ENCODE peak calls at places on chromosomes 6 and 20, in six cellular contexts. I, K, N, S, F and H are unnamed samples.

GRCh38 chr6:170487707-170488329 is 65.3 kb downstream of the PSMB1 start:
- DNase-seq in I (no peak), K (no peak), N (no peak), S (no peak), F (no peak), H (no peak)

GRCh38 chr20:21862958-21863357 is 157.5 kb downstream of the PAX1 start:
- DNase-seq in I (no peak), K (no peak), N (no peak), S (no peak), F (no peak), H (no peak)

GRCh38 chr6:44452725-44453124 is 65.2 kb downstream of the CDC5L start:
- DNase-seq in I (no peak), K (no peak), N (no peak), S (no peak), F (peak), H (no peak)

GRCh38 chr6:96522469-96523009 is 933 bp downstream of the UFL1 start:
- DNase-seq in I (no peak), K (no peak), N (no peak), S (no peak), F (peak), H (no peak)

GRCh38 chr20:32737371-32738223 is 5.7 kb downstream of the COMMD7 start:
- DNase-seq in I (no peak), K (no peak), N (no peak), S (no peak), F (no peak), H (no peak)

GRCh38 chr20:63920226-63920625 is 25.3 kb downstream of the DNAJC5 start:
- DNase-seq in I (no peak), K (no peak), N (no peak), S (no peak), F (no peak), H (no peak)

GRCh38 chr6:41648070-41648585 is 9.9 kb downstream of the MDFI start:
- DNase-seq in I (no peak), K (no peak), N (no peak), S (no peak), F (no peak), H (no peak)

GRCh38 chr6:158672726-158673125 is 22.9 kb downstream of the SYTL3 start:
- DNase-seq in I (no peak), K (no peak), N (no peak), S (no peak), F (no peak), H (no peak)

GRCh38 chr6:37688088-37688850 is 9.4 kb downstream of the MDGA1 start:
- DNase-seq in I (no peak), K (no peak), N (no peak), S (no peak), F (no peak), H (no peak)

GRCh38 chr6:135251964-135252429 is 70.9 kb downstream of the MYB start:
- DNase-seq in I (peak), K (no peak), N (no peak), S (no peak), F (peak), H (no peak)

GRCh38 chr6:16524380-16524707 is 236.9 kb downstream of the ATXN1 start:
- DNase-seq in I (no peak), K (no peak), N (no peak), S (no peak), F (no peak), H (no peak)

GRCh38 chr6:100809346-100809745 is 71.8 kb downstream of the ASCC3 start:
- DNase-seq in I (no peak), K (no peak), N (no peak), S (no peak), F (no peak), H (no peak)

GRCh38 chr6:15515226-15515625 is 147.6 kb downstream of the DTNBP1 start:
- DNase-seq in I (no peak), K (peak), N (no peak), S (no peak), F (no peak), H (no peak)

GRCh38 chr6:150008588-150008987 is 16.7 kb downstream of the RAET1L start:
- DNase-seq in I (no peak), K (peak), N (no peak), S (no peak), F (no peak), H (peak)

GRCh38 chr6:23180504-23181293 is 611.3 kb downstream of the HDGFL1 start:
- DNase-seq in I (peak), K (peak), N (peak), S (no peak), F (no peak), H (peak)

GRCh38 chr6:5123296-5124135 is 38.4 kb downstream of the PPP1R3G start:
- DNase-seq in I (no peak), K (no peak), N (no peak), S (no peak), F (no peak), H (no peak)

GRCh38 chr6:13457577-13457976 is 29.8 kb downstream of the GFOD1 start:
- DNase-seq in I (no peak), K (no peak), N (peak), S (no peak), F (no peak), H (no peak)

GRCh38 chr20:6866741-6867140 is 99.3 kb downstream of the BMP2 start:
- DNase-seq in I (no peak), K (no peak), N (no peak), S (no peak), F (no peak), H (no peak)

GRCh38 chr20:41425180-41425884 is 58.7 kb upstream of the EMILIN3 start:
- DNase-seq in I (no peak), K (no peak), N (no peak), S (peak), F (peak), H (no peak)

GRCh38 chr6:157867981-157868380 is 44.9 kb downstream of the SNX9 start:
- DNase-seq in I (no peak), K (no peak), N (no peak), S (no peak), F (no peak), H (no peak)

GRCh38 chr6:146913842-146914562 is 290.2 kb upstream of the STXBP5 start:
- DNase-seq in I (peak), K (peak), N (peak), S (peak), F (peak), H (peak)

GRCh38 chr20:40522405-40522804 is 166.6 kb downstream of the MAFB start:
- DNase-seq in I (no peak), K (no peak), N (no peak), S (no peak), F (no peak), H (no peak)

GRCh38 chr20:24164360-24164759 is 175.8 kb upstream of the GGTLC1 start:
- DNase-seq in I (no peak), K (no peak), N (no peak), S (no peak), F (peak), H (no peak)

GRCh38 chr20:18683839-18684238 is 96.0 kb downstream of the DTD1 start:
- DNase-seq in I (no peak), K (no peak), N (no peak), S (no peak), F (no peak), H (no peak)
- H3K4me3 ChIP-seq in I (no peak), K (no peak), N (no peak), S (no peak), F (no peak), H (no peak)

GRCh38 chr20:60117040-60117439 is 158.8 kb downstream of the CDH26 start:
- DNase-seq in I (no peak), K (no peak), N (no peak), S (no peak), F (no peak), H (peak)

GRCh38 chr20:60116128-60116909 is 158.1 kb downstream of the CDH26 start:
- DNase-seq in I (no peak), K (no peak), N (no peak), S (no peak), F (no peak), H (peak)

GRCh38 chr20:60113771-60114170 is 155.5 kb downstream of the CDH26 start:
- DNase-seq in I (no peak), K (no peak), N (no peak), S (no peak), F (no peak), H (peak)

GRCh38 chr20:60115452-60115851 is 157.2 kb downstream of the CDH26 start:
- DNase-seq in I (no peak), K (no peak), N (no peak), S (no peak), F (no peak), H (peak)

DNA sequence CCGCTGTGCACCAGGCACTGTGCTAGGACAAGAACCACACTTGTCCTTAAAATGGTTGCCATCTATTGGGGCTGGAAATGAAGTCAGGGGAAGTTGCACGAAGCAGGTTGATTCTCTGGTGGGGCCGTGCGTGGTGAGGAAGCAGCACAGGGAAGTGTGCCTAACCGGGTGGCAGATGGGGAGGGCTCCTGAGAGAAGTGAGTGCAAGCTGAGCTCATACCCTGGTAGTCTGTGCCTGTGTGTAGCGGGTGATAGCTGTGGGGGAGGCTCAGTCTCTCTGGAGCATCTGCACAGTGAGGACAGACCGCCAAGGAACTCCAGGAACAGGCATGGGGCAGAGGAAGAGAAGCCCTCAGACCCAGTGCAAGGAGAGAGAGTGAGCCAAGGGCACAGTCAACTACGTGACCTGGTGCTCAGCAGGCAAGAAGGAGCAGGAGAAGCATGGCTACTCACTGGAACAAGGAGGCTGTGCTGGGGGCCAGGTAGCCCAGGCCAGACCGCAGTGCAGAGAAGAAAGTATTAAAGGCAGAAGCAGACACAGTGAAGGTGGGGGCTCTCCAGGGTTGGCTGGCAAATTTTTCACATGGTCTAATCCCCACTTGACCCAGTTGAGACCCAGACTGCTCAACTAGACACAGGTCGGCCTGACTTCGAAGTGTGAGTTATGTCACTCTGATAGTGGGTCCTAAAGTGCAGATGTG is 155.0 kb downstream of the CDH26 start:
- DNase-seq in I (no peak), K (peak), N (no peak), S (no peak), F (no peak), H (no peak)
- TF ChIP-seq POLR2AphosphoS5 in I (no peak), K (no peak), N (no peak), S (no peak), F (no peak), H (no peak)

GRCh38 chr6:52361945-52362442 is at the start of gene PAQR8:
- DNase-seq in I (peak), K (peak), N (peak), S (peak), F (no peak), H (peak)
- TF ChIP-seq POLR2A in I (no peak), K (no peak), N (no peak), S (no peak), F (peak), H (no peak)

DNA sequence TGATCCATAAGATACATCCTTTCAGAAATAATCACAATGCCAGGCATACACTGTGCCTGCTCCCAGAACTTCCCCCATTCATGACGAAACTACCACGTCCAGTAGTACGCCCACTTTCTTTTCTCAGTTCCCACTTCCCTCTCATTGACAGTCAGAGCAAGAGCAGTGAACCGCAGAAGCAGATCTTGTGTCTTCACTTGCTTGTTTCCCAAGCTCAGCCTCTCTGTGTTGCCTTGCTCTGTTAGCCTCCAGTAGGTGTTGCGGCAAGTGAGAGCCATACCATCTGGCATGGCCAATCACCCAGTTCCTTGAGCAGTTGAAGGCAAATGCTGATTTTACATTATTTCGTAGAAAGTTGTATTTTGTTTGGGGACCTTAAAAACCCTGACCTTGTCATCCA is 11.7 kb downstream of the UST start:
- DNase-seq in I (peak), K (peak), N (no peak), S (no peak), F (no peak), H (no peak)
- H3K4me3 ChIP-seq in I (no peak), K (no peak), N (no peak), S (no peak), F (no peak), H (no peak)

GRCh38 chr20:3795511-3796468 is at the start of gene CDC25B:
- DNase-seq in I (peak), K (peak), N (peak), S (peak), F (peak), H (peak)
- TF ChIP-seq POLR2AphosphoS5 in I (peak), K (peak), N (peak), S (peak), F (peak), H (peak)

DNA sequence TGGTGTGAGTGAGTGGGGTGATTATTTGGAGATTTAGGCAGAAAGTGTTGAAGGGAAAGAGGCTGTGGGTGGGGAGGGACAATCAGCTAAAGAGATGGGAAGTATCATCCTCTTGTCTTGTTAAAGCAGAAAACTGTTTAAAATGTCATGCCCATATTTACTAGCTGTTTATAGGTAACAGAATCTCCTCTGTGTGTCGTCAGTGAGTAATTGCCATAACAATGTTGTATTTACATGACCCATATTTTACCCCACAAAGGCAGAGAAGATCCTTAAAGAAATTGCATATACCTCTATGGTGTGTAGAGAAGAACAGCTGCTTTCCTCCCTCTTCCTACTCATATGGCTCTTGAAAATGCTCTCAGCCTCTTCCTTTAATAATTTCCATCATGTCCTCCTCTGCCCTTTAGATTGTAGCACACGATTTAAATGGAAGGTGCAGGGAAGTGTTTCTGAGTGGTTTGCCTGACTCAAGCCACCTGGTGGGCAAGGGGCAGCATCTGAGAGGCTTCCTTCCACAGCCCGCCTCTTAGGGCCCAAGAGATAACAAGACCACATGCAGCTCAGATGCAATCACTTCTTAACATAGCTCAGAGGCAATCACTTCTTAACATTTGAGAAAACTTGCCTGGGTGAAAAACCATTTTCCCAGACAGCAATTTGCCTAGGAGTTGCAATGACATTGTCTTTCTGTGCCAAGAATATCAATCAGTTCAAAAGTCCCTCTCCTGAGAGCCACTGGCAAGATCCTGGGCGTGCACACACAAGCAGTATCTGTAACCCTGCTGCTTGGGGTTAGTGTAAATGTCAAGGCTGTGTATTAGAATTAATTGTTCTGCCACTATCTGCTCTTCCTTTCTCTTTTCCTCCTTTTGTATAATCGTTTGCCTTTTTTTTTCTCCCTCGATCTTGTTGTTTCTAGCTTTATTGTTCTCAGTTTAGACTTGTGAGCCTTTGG is 44.1 kb upstream of the EDN1 start:
- DNase-seq in I (peak), K (no peak), N (no peak), S (no peak), F (no peak), H (no peak)
- TF ChIP-seq POLR2A in I (no peak), K (no peak), N (no peak), S (no peak), F (no peak), H (no peak)